ENCODE peak calls at places on chromosomes 2 and 18, in five cellular contexts. One of them, this sample, is unnamed. For H3K4me1 and H3K9me3, the result is how much of the 10 kb centered on the place peaks cover.

GRCh38 chr2:144596074-144596871 is 76.4 kb upstream of the ZEB2 start:
- DNase-seq in IMR-90: peak
- DNase-seq in neural progenitor cell: peak
- DNase-seq in naive thymus-derived CD4-positive, alpha-beta T cell: no peak
- DNase-seq in left ventricle myocardium inferior: no peak
- DNase-seq in this sample: no peak

GRCh38 chr2:71620851-71621251 is 167.5 kb downstream of the DYSF start:
- DNase-seq in neural progenitor cell: no peak
- DNase-seq in IMR-90: no peak
- DNase-seq in naive thymus-derived CD4-positive, alpha-beta T cell: no peak
- DNase-seq in left ventricle myocardium inferior: no peak
- DNase-seq in this sample: no peak

GRCh38 chr2:218605438-218605837 is 2.3 kb upstream of the PLCD4 start:
- DNase-seq in IMR-90: peak
- DNase-seq in naive thymus-derived CD4-positive, alpha-beta T cell: no peak
- DNase-seq in left ventricle myocardium inferior: no peak
- DNase-seq in neural progenitor cell: no peak
- DNase-seq in this sample: no peak

GRCh38 chr2:174759381-174760064 is 4.7 kb downstream of the CHRNA1 start:
- DNase-seq in naive thymus-derived CD4-positive, alpha-beta T cell: no peak
- DNase-seq in left ventricle myocardium inferior: no peak
- DNase-seq in IMR-90: no peak
- DNase-seq in neural progenitor cell: no peak
- DNase-seq in this sample: no peak

GRCh38 chr2:120678926-120679325 is 56.7 kb upstream of the GLI2 start:
- DNase-seq in naive thymus-derived CD4-positive, alpha-beta T cell: no peak
- DNase-seq in IMR-90: no peak
- DNase-seq in left ventricle myocardium inferior: no peak
- DNase-seq in neural progenitor cell: no peak
- DNase-seq in this sample: no peak

GRCh38 chr2:143264851-143265250 is 135.6 kb downstream of the ARHGAP15 start:
- DNase-seq in naive thymus-derived CD4-positive, alpha-beta T cell: no peak
- DNase-seq in left ventricle myocardium inferior: no peak
- DNase-seq in neural progenitor cell: no peak
- DNase-seq in IMR-90: peak
- DNase-seq in this sample: no peak

GRCh38 chr2:159982270-159982669 is 80.1 kb downstream of the PLA2R1 start:
- DNase-seq in IMR-90: peak
- DNase-seq in left ventricle myocardium inferior: no peak
- DNase-seq in naive thymus-derived CD4-positive, alpha-beta T cell: no peak
- DNase-seq in neural progenitor cell: no peak
- DNase-seq in this sample: peak

GRCh38 chr18:13993730-13994129 is 78.4 kb upstream of the MC2R start:
- DNase-seq in IMR-90: no peak
- DNase-seq in left ventricle myocardium inferior: no peak
- DNase-seq in neural progenitor cell: no peak
- DNase-seq in naive thymus-derived CD4-positive, alpha-beta T cell: no peak
- DNase-seq in this sample: no peak

GRCh38 chr2:104850322-104851184 is 3.4 kb upstream of the POU3F3 start:
- DNase-seq in IMR-90: no peak
- DNase-seq in left ventricle myocardium inferior: no peak
- DNase-seq in naive thymus-derived CD4-positive, alpha-beta T cell: no peak
- DNase-seq in neural progenitor cell: peak
- DNase-seq in this sample: no peak

GRCh38 chr18:52694804-52695203 is 354.8 kb downstream of the DCC start:
- DNase-seq in left ventricle myocardium inferior: no peak
- DNase-seq in IMR-90: no peak
- DNase-seq in naive thymus-derived CD4-positive, alpha-beta T cell: no peak
- DNase-seq in neural progenitor cell: peak
- DNase-seq in this sample: no peak

GRCh38 chr2:234579231-234579962 is 82.5 kb upstream of the ARL4C start:
- DNase-seq in neural progenitor cell: no peak
- DNase-seq in left ventricle myocardium inferior: no peak
- DNase-seq in IMR-90: peak
- DNase-seq in naive thymus-derived CD4-positive, alpha-beta T cell: no peak
- DNase-seq in this sample: no peak

DNA sequence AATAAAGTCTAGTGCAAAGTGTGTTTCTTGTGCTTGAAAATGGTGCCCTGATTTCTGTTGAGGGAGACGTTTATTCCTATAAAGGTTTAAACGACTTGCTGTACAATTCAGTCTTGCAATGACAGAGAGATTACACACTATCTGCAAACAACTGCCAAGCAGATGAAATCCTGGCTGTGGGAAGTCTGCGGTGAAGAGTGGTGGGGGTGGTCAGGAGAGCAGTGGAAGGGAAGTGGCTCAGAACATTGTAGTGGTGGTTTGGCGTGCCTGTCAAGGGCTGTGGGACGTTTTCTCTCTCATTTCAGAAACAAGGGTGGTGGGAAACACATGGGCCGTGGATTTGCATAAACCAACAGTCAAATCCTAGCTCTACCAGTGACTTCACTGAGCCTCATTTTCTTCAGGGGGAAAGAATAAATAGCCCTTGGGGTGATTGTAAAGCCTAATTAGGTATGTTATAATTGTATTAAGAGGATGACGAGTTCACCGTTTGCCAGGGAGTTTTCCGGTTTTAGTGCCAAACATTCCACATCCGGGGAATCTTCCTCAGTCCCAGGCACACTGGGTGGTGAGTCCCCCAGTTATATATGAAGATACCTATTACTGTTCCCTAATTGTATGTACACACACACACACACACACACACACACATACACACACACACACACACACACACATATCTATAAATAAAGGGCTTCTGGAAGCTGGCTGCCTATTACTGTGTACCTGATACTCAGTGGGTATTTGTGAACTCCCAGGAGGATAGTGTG is 115.0 kb downstream of the SPTBN1 start:
- DNase-seq in naive thymus-derived CD4-positive, alpha-beta T cell: no peak
- DNase-seq in left ventricle myocardium inferior: peak
- DNase-seq in neural progenitor cell: no peak
- DNase-seq in IMR-90: peak
- DNase-seq in this sample: no peak
- H3K4me1 ChIP-seq in naive thymus-derived CD4-positive, alpha-beta T cell: half or more
- H3K4me1 ChIP-seq in left ventricle myocardium inferior: half or more
- H3K4me1 ChIP-seq in neural progenitor cell: under half
- H3K4me1 ChIP-seq in IMR-90: under half
- H3K4me1 ChIP-seq in this sample: under half

GRCh38 chr2:69734040-69734611 is 7.8 kb upstream of the ANXA4 start:
- DNase-seq in neural progenitor cell: no peak
- DNase-seq in naive thymus-derived CD4-positive, alpha-beta T cell: no peak
- DNase-seq in left ventricle myocardium inferior: no peak
- DNase-seq in IMR-90: no peak
- DNase-seq in this sample: peak
- H3K27ac ChIP-seq in neural progenitor cell: no peak
- H3K27ac ChIP-seq in naive thymus-derived CD4-positive, alpha-beta T cell: no peak
- H3K27ac ChIP-seq in left ventricle myocardium inferior: no peak
- H3K27ac ChIP-seq in IMR-90: no peak
- H3K27ac ChIP-seq in this sample: no peak

GRCh38 chr2:150355440-150355839 is 132.0 kb downstream of the RND3 start:
- DNase-seq in left ventricle myocardium inferior: no peak
- DNase-seq in neural progenitor cell: no peak
- DNase-seq in naive thymus-derived CD4-positive, alpha-beta T cell: no peak
- DNase-seq in IMR-90: no peak
- DNase-seq in this sample: no peak

GRCh38 chr2:150351922-150352321 is 135.5 kb downstream of the RND3 start:
- DNase-seq in left ventricle myocardium inferior: no peak
- DNase-seq in IMR-90: no peak
- DNase-seq in naive thymus-derived CD4-positive, alpha-beta T cell: no peak
- DNase-seq in neural progenitor cell: no peak
- DNase-seq in this sample: no peak

GRCh38 chr2:150346806-150347205 is 140.7 kb downstream of the RND3 start:
- DNase-seq in left ventricle myocardium inferior: no peak
- DNase-seq in naive thymus-derived CD4-positive, alpha-beta T cell: no peak
- DNase-seq in IMR-90: no peak
- DNase-seq in neural progenitor cell: no peak
- DNase-seq in this sample: no peak

GRCh38 chr2:150350500-150350899 is 137.0 kb downstream of the RND3 start:
- DNase-seq in neural progenitor cell: no peak
- DNase-seq in left ventricle myocardium inferior: no peak
- DNase-seq in naive thymus-derived CD4-positive, alpha-beta T cell: no peak
- DNase-seq in IMR-90: no peak
- DNase-seq in this sample: no peak
- H3K9me3 ChIP-seq in neural progenitor cell: under half
- H3K9me3 ChIP-seq in left ventricle myocardium inferior: under half
- H3K9me3 ChIP-seq in naive thymus-derived CD4-positive, alpha-beta T cell: under half
- H3K9me3 ChIP-seq in IMR-90: under half
- H3K9me3 ChIP-seq in this sample: under half

GRCh38 chr2:33238111-33238510 is 238.3 kb upstream of the RASGRP3 start:
- DNase-seq in naive thymus-derived CD4-positive, alpha-beta T cell: no peak
- DNase-seq in left ventricle myocardium inferior: no peak
- DNase-seq in IMR-90: peak
- DNase-seq in neural progenitor cell: no peak
- DNase-seq in this sample: no peak
- H3K4me1 ChIP-seq in naive thymus-derived CD4-positive, alpha-beta T cell: under half
- H3K4me1 ChIP-seq in left ventricle myocardium inferior: under half
- H3K4me1 ChIP-seq in IMR-90: under half
- H3K4me1 ChIP-seq in neural progenitor cell: under half
- H3K4me1 ChIP-seq in this sample: under half

GRCh38 chr2:73697606-73698005 is 39.5 kb downstream of the TPRKB start:
- DNase-seq in neural progenitor cell: no peak
- DNase-seq in naive thymus-derived CD4-positive, alpha-beta T cell: no peak
- DNase-seq in left ventricle myocardium inferior: no peak
- DNase-seq in IMR-90: peak
- DNase-seq in this sample: no peak

GRCh38 chr2:73700661-73701447 is 36.3 kb downstream of the TPRKB start:
- DNase-seq in left ventricle myocardium inferior: no peak
- DNase-seq in naive thymus-derived CD4-positive, alpha-beta T cell: no peak
- DNase-seq in neural progenitor cell: no peak
- DNase-seq in IMR-90: no peak
- DNase-seq in this sample: no peak

GRCh38 chr2:73700111-73700510 is 37.0 kb downstream of the TPRKB start:
- DNase-seq in naive thymus-derived CD4-positive, alpha-beta T cell: no peak
- DNase-seq in neural progenitor cell: no peak
- DNase-seq in left ventricle myocardium inferior: no peak
- DNase-seq in IMR-90: peak
- DNase-seq in this sample: no peak

GRCh38 chr2:73698101-73698500 is 39.0 kb downstream of the TPRKB start:
- DNase-seq in neural progenitor cell: no peak
- DNase-seq in IMR-90: no peak
- DNase-seq in left ventricle myocardium inferior: no peak
- DNase-seq in naive thymus-derived CD4-positive, alpha-beta T cell: no peak
- DNase-seq in this sample: no peak

GRCh38 chr2:73699437-73699836 is 37.7 kb downstream of the TPRKB start:
- DNase-seq in naive thymus-derived CD4-positive, alpha-beta T cell: no peak
- DNase-seq in neural progenitor cell: no peak
- DNase-seq in IMR-90: no peak
- DNase-seq in left ventricle myocardium inferior: no peak
- DNase-seq in this sample: no peak
- H3K27ac ChIP-seq in naive thymus-derived CD4-positive, alpha-beta T cell: no peak
- H3K27ac ChIP-seq in neural progenitor cell: no peak
- H3K27ac ChIP-seq in IMR-90: no peak
- H3K27ac ChIP-seq in left ventricle myocardium inferior: no peak
- H3K27ac ChIP-seq in this sample: no peak

GRCh38 chr2:100119235-100119634 is 23.2 kb downstream of the AFF3 start:
- DNase-seq in neural progenitor cell: peak
- DNase-seq in naive thymus-derived CD4-positive, alpha-beta T cell: no peak
- DNase-seq in IMR-90: no peak
- DNase-seq in left ventricle myocardium inferior: no peak
- DNase-seq in this sample: no peak
- H3K9me3 ChIP-seq in neural progenitor cell: under half
- H3K9me3 ChIP-seq in naive thymus-derived CD4-positive, alpha-beta T cell: under half
- H3K9me3 ChIP-seq in IMR-90: under half
- H3K9me3 ChIP-seq in left ventricle myocardium inferior: under half
- H3K9me3 ChIP-seq in this sample: under half

GRCh38 chr2:119233326-119234020 is 9.8 kb downstream of the STEAP3 start:
- DNase-seq in neural progenitor cell: no peak
- DNase-seq in IMR-90: peak
- DNase-seq in naive thymus-derived CD4-positive, alpha-beta T cell: no peak
- DNase-seq in left ventricle myocardium inferior: no peak
- DNase-seq in this sample: no peak
- H3K4me1 ChIP-seq in neural progenitor cell: under half
- H3K4me1 ChIP-seq in IMR-90: under half
- H3K4me1 ChIP-seq in naive thymus-derived CD4-positive, alpha-beta T cell: under half
- H3K4me1 ChIP-seq in left ventricle myocardium inferior: under half
- H3K4me1 ChIP-seq in this sample: under half

GRCh38 chr2:24359701-24360049 is 661 bp downstream of the ITSN2 start:
- DNase-seq in IMR-90: no peak
- DNase-seq in naive thymus-derived CD4-positive, alpha-beta T cell: peak
- DNase-seq in left ventricle myocardium inferior: peak
- DNase-seq in neural progenitor cell: no peak
- DNase-seq in this sample: no peak
- H3K27ac ChIP-seq in IMR-90: peak
- H3K27ac ChIP-seq in naive thymus-derived CD4-positive, alpha-beta T cell: peak
- H3K27ac ChIP-seq in left ventricle myocardium inferior: peak
- H3K27ac ChIP-seq in neural progenitor cell: no peak
- H3K27ac ChIP-seq in this sample: peak

GRCh38 chr2:168604252-168604651 is 148.2 kb downstream of the CERS6 start:
- DNase-seq in neural progenitor cell: no peak
- DNase-seq in naive thymus-derived CD4-positive, alpha-beta T cell: no peak
- DNase-seq in IMR-90: no peak
- DNase-seq in left ventricle myocardium inferior: no peak
- DNase-seq in this sample: no peak

GRCh38 chr2:168600970-168601369 is 144.9 kb downstream of the CERS6 start:
- DNase-seq in neural progenitor cell: no peak
- DNase-seq in naive thymus-derived CD4-positive, alpha-beta T cell: no peak
- DNase-seq in left ventricle myocardium inferior: no peak
- DNase-seq in IMR-90: no peak
- DNase-seq in this sample: no peak

GRCh38 chr2:168601739-168602138 is 145.7 kb downstream of the CERS6 start:
- DNase-seq in left ventricle myocardium inferior: no peak
- DNase-seq in neural progenitor cell: no peak
- DNase-seq in naive thymus-derived CD4-positive, alpha-beta T cell: no peak
- DNase-seq in IMR-90: no peak
- DNase-seq in this sample: no peak

GRCh38 chr2:168603439-168603961 is 147.4 kb downstream of the CERS6 start:
- DNase-seq in naive thymus-derived CD4-positive, alpha-beta T cell: no peak
- DNase-seq in neural progenitor cell: no peak
- DNase-seq in IMR-90: peak
- DNase-seq in left ventricle myocardium inferior: no peak
- DNase-seq in this sample: no peak

GRCh38 chr2:168602846-168603406 is 146.9 kb downstream of the CERS6 start:
- DNase-seq in naive thymus-derived CD4-positive, alpha-beta T cell: no peak
- DNase-seq in neural progenitor cell: no peak
- DNase-seq in left ventricle myocardium inferior: no peak
- DNase-seq in IMR-90: no peak
- DNase-seq in this sample: no peak
- H3K9me3 ChIP-seq in naive thymus-derived CD4-positive, alpha-beta T cell: under half
- H3K9me3 ChIP-seq in neural progenitor cell: under half
- H3K9me3 ChIP-seq in left ventricle myocardium inferior: under half
- H3K9me3 ChIP-seq in IMR-90: under half
- H3K9me3 ChIP-seq in this sample: under half